ENCODE peak calls at places on chromosomes 11 and 22, in six cellular contexts. G is uterus, D is pons, F is iPS-NIHi11, A is NCI-H774, S is germinal center. M is an unnamed sample.

GRCh38 chr11:111331711-111332479 is 33.5 kb downstream of the POU2AF3 start:
- DNase-seq in G (no peak), D (no peak), F (no peak), A (no peak), S (no peak), M (no peak)

GRCh38 chr11:77269484-77270123 is 31.9 kb downstream of the GDPD4 start:
- DNase-seq in G (no peak), D (no peak), F (no peak), A (no peak), S (no peak), M (no peak)

GRCh38 chr11:19472679-19473078 is 231.9 kb upstream of the E2F8 start:
- DNase-seq in G (no peak), D (no peak), F (no peak), A (no peak), S (no peak), M (no peak)

GRCh38 chr11:93668171-93668570 is 6.7 kb downstream of the CEP295 start:
- DNase-seq in G (no peak), D (no peak), F (no peak), A (no peak), S (no peak), M (no peak)

GRCh38 chr11:61541568-61541967 is 33.0 kb downstream of the LRRC10B start:
- DNase-seq in G (peak; percentile 28), D (no peak), F (peak; percentile 84), A (no peak), S (no peak), M (peak; percentile 54)

GRCh38 chr11:20134991-20135736 is 25.1 kb downstream of the DBX1 start:
- DNase-seq in G (no peak), D (no peak), F (no peak), A (no peak), S (no peak), M (no peak)

GRCh38 chr11:111355956-111356659 is 23.0 kb downstream of the POU2AF1 start:
- DNase-seq in G (no peak), D (no peak), F (no peak), A (no peak), S (no peak), M (no peak)

GRCh38 chr11:117823941-117824420 is 563 bp downstream of the FXYD2 start:
- DNase-seq in G (peak; percentile 78), D (no peak), F (no peak), A (no peak), S (no peak), M (no peak)

GRCh38 chr11:121476379-121477032 is 23.7 kb upstream of the SORL1-AS1 start:
- DNase-seq in G (no peak), D (no peak), F (no peak), A (peak; percentile 73), S (no peak), M (no peak)

GRCh38 chr11:128890543-128891409 is at the start of gene KCNJ5:
- DNase-seq in G (peak; percentile 23), D (no peak), F (peak; percentile 59), A (no peak), S (no peak), M (peak; percentile 56)

GRCh38 chr22:25780673-25781072 is 38.7 kb downstream of the MYO18B start:
- DNase-seq in G (no peak), D (no peak), F (no peak), A (no peak), S (no peak), M (no peak)

GRCh38 chr11:114081641-114082414 is 22.3 kb downstream of the ZBTB16 start:
- DNase-seq in G (peak; percentile 50), D (no peak), F (no peak), A (no peak), S (no peak), M (no peak)